ENCODE peak calls at places on chromosomes 6 and 20, in six cellular contexts. J, C, K, A, Q and T are unnamed samples.

GRCh38 chr20:8363970-8364733 is 232.1 kb downstream of the PLCB1 start:
- DNase-seq in J (no peak), C (no peak), K (no peak), A (no peak), Q (no peak), T (no peak)

GRCh38 chr6:125818225-125818657 is 27.5 kb downstream of the NCOA7 start:
- DNase-seq in J (no peak), C (no peak), K (no peak), A (peak), Q (no peak), T (no peak)

GRCh38 chr6:89118931-89119330 is 1.1 kb upstream of the SRSF12 start:
- DNase-seq in J (no peak), C (no peak), K (no peak), A (no peak), Q (no peak), T (no peak)

GRCh38 chr6:74280130-74280692 is 584.2 kb downstream of the CD109 start:
- DNase-seq in J (no peak), C (no peak), K (no peak), A (no peak), Q (no peak), T (no peak)

GRCh38 chr6:25441658-25442276 is 162.6 kb downstream of the CARMIL1 start:
- DNase-seq in J (peak), C (no peak), K (no peak), A (no peak), Q (no peak), T (no peak)

GRCh38 chr6:166008441-166009369 is 158.9 kb downstream of the TBXT start:
- DNase-seq in J (no peak), C (peak), K (no peak), A (no peak), Q (no peak), T (peak)

GRCh38 chr6:90294989-90295853 is 1.4 kb downstream of the BACH2 start:
- DNase-seq in J (peak), C (peak), K (no peak), A (peak), Q (peak), T (no peak)

GRCh38 chr6:107716688-107717089 is 107.4 kb downstream of the SCML4 start:
- DNase-seq in J (peak), C (peak), K (no peak), A (no peak), Q (no peak), T (no peak)

GRCh38 chr6:170147832-170148708 is 142.8 kb downstream of the DLL1 start:
- DNase-seq in J (peak), C (no peak), K (no peak), A (no peak), Q (no peak), T (no peak)

GRCh38 chr6:70706491-70707123 is 38.9 kb downstream of the SMAP1 start:
- DNase-seq in J (peak), C (peak), K (no peak), A (peak), Q (no peak), T (no peak)

GRCh38 chr6:156102129-156102528 is 646.5 kb upstream of the NOX3 start:
- DNase-seq in J (no peak), C (no peak), K (no peak), A (peak), Q (no peak), T (no peak)

GRCh38 chr6:107458687-107459282 is 579 bp downstream of the PDSS2 start:
- DNase-seq in J (no peak), C (no peak), K (no peak), A (peak), Q (no peak), T (no peak)

GRCh38 chr6:1226208-1227099 is 85.4 kb upstream of the FOXQ1 start:
- DNase-seq in J (no peak), C (no peak), K (no peak), A (no peak), Q (no peak), T (no peak)

GRCh38 chr6:75849329-75850025 is 100.4 kb downstream of the MYO6 start:
- DNase-seq in J (no peak), C (no peak), K (no peak), A (no peak), Q (no peak), T (no peak)

GRCh38 chr6:93784794-93785757 is 365.7 kb upstream of the EPHA7 start:
- DNase-seq in J (no peak), C (peak), K (no peak), A (peak), Q (no peak), T (no peak)

GRCh38 chr6:129700666-129701065 is 9.3 kb downstream of the ARHGAP18 start:
- DNase-seq in J (no peak), C (no peak), K (no peak), A (no peak), Q (no peak), T (no peak)

GRCh38 chr6:363909-364308 is 27.6 kb upstream of the IRF4 start:
- DNase-seq in J (no peak), C (no peak), K (no peak), A (no peak), Q (no peak), T (no peak)

GRCh38 chr20:14700641-14700965 is 363.2 kb upstream of the FLRT3 start:
- DNase-seq in J (no peak), C (peak), K (no peak), A (peak), Q (no peak), T (no peak)

GRCh38 chr20:21074605-21075336 is 31.4 kb downstream of the LINC00237 start:
- DNase-seq in J (no peak), C (peak), K (no peak), A (no peak), Q (no peak), T (no peak)

GRCh38 chr6:149079911-149080501 is 237.5 kb upstream of the TAB2 start:
- DNase-seq in J (no peak), C (peak), K (no peak), A (peak), Q (peak), T (no peak)

GRCh38 chr6:36599791-36600209 is 5.6 kb downstream of the SRSF3 start:
- DNase-seq in J (peak), C (peak), K (no peak), A (peak), Q (no peak), T (no peak)

GRCh38 chr6:157711060-157711459 is 112.0 kb upstream of the SNX9 start:
- DNase-seq in J (no peak), C (no peak), K (no peak), A (no peak), Q (no peak), T (no peak)

GRCh38 chr6:87932361-87932760 is 115.3 kb upstream of the SPACA1 start:
- DNase-seq in J (no peak), C (no peak), K (no peak), A (no peak), Q (no peak), T (no peak)

GRCh38 chr20:48809672-48810071 is 18.1 kb downstream of the PREX1 start:
- DNase-seq in J (no peak), C (no peak), K (no peak), A (no peak), Q (no peak), T (no peak)

GRCh38 chr6:34132486-34133185 is 13.3 kb downstream of the GRM4 start:
- DNase-seq in J (peak), C (peak), K (no peak), A (peak), Q (no peak), T (no peak)

GRCh38 chr20:4038047-4038459 is 22.7 kb upstream of the RNF24 start:
- DNase-seq in J (peak), C (peak), K (no peak), A (peak), Q (peak), T (no peak)

GRCh38 chr6:32883789-32884188 is 29.8 kb downstream of the PSMB9 start:
- DNase-seq in J (no peak), C (peak), K (no peak), A (peak), Q (no peak), T (no peak)

GRCh38 chr20:23034721-23035671 is at the start of gene SSTR4:
- DNase-seq in J (no peak), C (no peak), K (no peak), A (no peak), Q (no peak), T (no peak)

GRCh38 chr20:37384683-37385174 is 38.8 kb downstream of the SRC start:
- DNase-seq in J (peak), C (peak), K (no peak), A (peak), Q (peak), T (no peak)

GRCh38 chr20:23541330-23541729 is 27.0 kb downstream of the CST9L start:
- DNase-seq in J (no peak), C (no peak), K (no peak), A (no peak), Q (no peak), T (no peak)

GRCh38 chr20:44015733-44016103 is 101.1 kb downstream of the TOX2 start:
- DNase-seq in J (no peak), C (no peak), K (no peak), A (no peak), Q (no peak), T (no peak)

GRCh38 chr20:1298888-1299511 is 29.9 kb downstream of the SDCBP2 start:
- DNase-seq in J (no peak), C (no peak), K (no peak), A (no peak), Q (no peak), T (no peak)

GRCh38 chr20:44650777-44651493 is 564 bp downstream of the ADA start:
- DNase-seq in J (peak), C (no peak), K (no peak), A (no peak), Q (no peak), T (no peak)

GRCh38 chr6:112330877-112331260 is 16.3 kb upstream of the RFPL4B start:
- DNase-seq in J (no peak), C (no peak), K (no peak), A (no peak), Q (no peak), T (no peak)

GRCh38 chr20:41218466-41218865 is 81.1 kb downstream of the PLCG1 start:
- DNase-seq in J (no peak), C (peak), K (no peak), A (peak), Q (no peak), T (no peak)

GRCh38 chr6:130324657-130325056 is 41.2 kb upstream of the TMEM200A start:
- DNase-seq in J (no peak), C (peak), K (no peak), A (peak), Q (no peak), T (no peak)

GRCh38 chr20:37342231-37343177 is 3.4 kb upstream of the SRC start:
- DNase-seq in J (no peak), C (peak), K (no peak), A (no peak), Q (no peak), T (no peak)

GRCh38 chr6:83853968-83854501 is 875 bp downstream of the RIPPLY2 start:
- DNase-seq in J (no peak), C (no peak), K (no peak), A (no peak), Q (no peak), T (no peak)

GRCh38 chr6:24930386-24930785 is 5.4 kb downstream of the RIPOR2 start:
- DNase-seq in J (no peak), C (no peak), K (no peak), A (peak), Q (no peak), T (no peak)